ENCODE peak calls at places on chromosomes 16 and 17, in six cellular contexts. N, J, E, W, C and R are unnamed samples.

GRCh38 chr16:8887952-8888560 is 5.9 kb downstream of the LITAFD start:
- DNase-seq in N (no peak), J (no peak), E (peak; percentile 49), W (peak; percentile 88), C (no peak), R (no peak)

GRCh38 chr16:30644334-30644830 is 6.4 kb upstream of the PRR14 start:
- DNase-seq in N (no peak), J (no peak), E (peak; percentile 61), W (no peak), C (no peak), R (no peak)

GRCh38 chr16:72312862-72313261 is 140.9 kb upstream of the PMFBP1 start:
- DNase-seq in N (no peak), J (no peak), E (no peak), W (peak; percentile 13), C (no peak), R (no peak)

GRCh38 chr17:73750975-73751374 is 106.7 kb upstream of the SDK2 start:
- DNase-seq in N (no peak), J (no peak), E (no peak), W (no peak), C (no peak), R (no peak)

GRCh38 chr17:45108595-45109521 is 23.5 kb downstream of the PLCD3 start:
- DNase-seq in N (no peak), J (no peak), E (no peak), W (no peak), C (no peak), R (no peak)

GRCh38 chr16:84499638-84500037 is 4.8 kb downstream of the MEAK7 start:
- DNase-seq in N (no peak), J (no peak), E (no peak), W (no peak), C (no peak), R (no peak)

GRCh38 chr16:88815901-88816589 is 4.3 kb upstream of the APRT start:
- DNase-seq in N (peak; percentile 32), J (peak; percentile 49), E (no peak), W (no peak), C (peak; percentile 63), R (no peak)

GRCh38 chr17:78783711-78784396 is 1.8 kb upstream of the CYTH1 start:
- DNase-seq in N (no peak), J (no peak), E (no peak), W (no peak), C (no peak), R (no peak)

GRCh38 chr16:27284865-27285675 is 16.5 kb upstream of the NSMCE1 start:
- DNase-seq in N (no peak), J (no peak), E (no peak), W (no peak), C (no peak), R (no peak)

GRCh38 chr16:83117810-83118209 is 491.0 kb downstream of the CDH13 start:
- DNase-seq in N (no peak), J (no peak), E (no peak), W (no peak), C (no peak), R (no peak)

GRCh38 chr16:31487720-31488629 is 5.1 kb downstream of the SLC5A2 start:
- DNase-seq in N (peak; percentile 61), J (no peak), E (no peak), W (no peak), C (peak; percentile 64), R (no peak)